ENCODE peak calls at places on chromosomes 3 and 15, in seven cellular contexts. One of them, this sample, is unnamed.

GRCh38 chr15:42371125-42371524 is 11.8 kb downstream of the CAPN3 start:
- DNase-seq in GM12865: no peak
- DNase-seq in AG09309: no peak
- DNase-seq in epithelial cell of esophagus: no peak
- DNase-seq in thoracic aorta: no peak
- DNase-seq in mucosa of descending colon: no peak
- DNase-seq in fibroblast of lung: no peak
- DNase-seq in this sample: no peak

GRCh38 chr3:107927361-107928083 is 163.3 kb downstream of the CD47 start:
- DNase-seq in thoracic aorta: no peak
- DNase-seq in GM12865: peak
- DNase-seq in epithelial cell of esophagus: peak
- DNase-seq in fibroblast of lung: peak
- DNase-seq in mucosa of descending colon: peak
- DNase-seq in AG09309: peak
- DNase-seq in this sample: peak

GRCh38 chr15:90931737-90932659 is at the start of gene HDDC3:
- DNase-seq in AG09309: no peak
- DNase-seq in fibroblast of lung: peak
- DNase-seq in thoracic aorta: peak
- DNase-seq in GM12865: peak
- DNase-seq in mucosa of descending colon: peak
- DNase-seq in epithelial cell of esophagus: peak
- DNase-seq in this sample: peak

GRCh38 chr15:96326551-96327154 is 3.8 kb upstream of the NR2F2 start:
- DNase-seq in mucosa of descending colon: peak
- DNase-seq in AG09309: peak
- DNase-seq in thoracic aorta: no peak
- DNase-seq in epithelial cell of esophagus: peak
- DNase-seq in fibroblast of lung: peak
- DNase-seq in GM12865: no peak
- DNase-seq in this sample: peak

GRCh38 chr3:37779289-37780152 is 82.2 kb upstream of the CTDSPL start:
- DNase-seq in thoracic aorta: no peak
- DNase-seq in AG09309: peak
- DNase-seq in fibroblast of lung: peak
- DNase-seq in GM12865: peak
- DNase-seq in epithelial cell of esophagus: peak
- DNase-seq in mucosa of descending colon: no peak
- DNase-seq in this sample: no peak

GRCh38 chr3:167450195-167450594 is 23.6 kb downstream of the SERPINI2 start:
- DNase-seq in GM12865: peak
- DNase-seq in thoracic aorta: no peak
- DNase-seq in epithelial cell of esophagus: no peak
- DNase-seq in mucosa of descending colon: no peak
- DNase-seq in fibroblast of lung: no peak
- DNase-seq in AG09309: no peak
- DNase-seq in this sample: no peak

GRCh38 chr3:49841126-49841525 is 15.2 kb downstream of the TRAIP start:
- DNase-seq in mucosa of descending colon: no peak
- DNase-seq in GM12865: peak
- DNase-seq in thoracic aorta: no peak
- DNase-seq in fibroblast of lung: no peak
- DNase-seq in epithelial cell of esophagus: peak
- DNase-seq in AG09309: no peak
- DNase-seq in this sample: no peak

GRCh38 chr15:58329781-58330467 is 101.9 kb upstream of the LIPC start:
- DNase-seq in epithelial cell of esophagus: peak
- DNase-seq in fibroblast of lung: no peak
- DNase-seq in AG09309: no peak
- DNase-seq in mucosa of descending colon: peak
- DNase-seq in thoracic aorta: no peak
- DNase-seq in GM12865: no peak
- DNase-seq in this sample: peak

GRCh38 chr3:69542265-69543079 is 156.6 kb upstream of the FRMD4B start:
- DNase-seq in epithelial cell of esophagus: peak
- DNase-seq in GM12865: no peak
- DNase-seq in mucosa of descending colon: peak
- DNase-seq in thoracic aorta: no peak
- DNase-seq in fibroblast of lung: peak
- DNase-seq in AG09309: no peak
- DNase-seq in this sample: no peak

GRCh38 chr15:31591908-31592307 is 265.3 kb downstream of the KLF13 start:
- DNase-seq in fibroblast of lung: no peak
- DNase-seq in epithelial cell of esophagus: peak
- DNase-seq in AG09309: no peak
- DNase-seq in thoracic aorta: no peak
- DNase-seq in GM12865: no peak
- DNase-seq in mucosa of descending colon: no peak
- DNase-seq in this sample: no peak

GRCh38 chr3:114672692-114673447 is 379.0 kb downstream of the TIGIT start:
- DNase-seq in GM12865: no peak
- DNase-seq in mucosa of descending colon: no peak
- DNase-seq in fibroblast of lung: no peak
- DNase-seq in epithelial cell of esophagus: no peak
- DNase-seq in thoracic aorta: no peak
- DNase-seq in AG09309: no peak
- DNase-seq in this sample: no peak

GRCh38 chr15:65329991-65330735 is 25.7 kb downstream of the RNU5B-1 start:
- DNase-seq in AG09309: no peak
- DNase-seq in epithelial cell of esophagus: no peak
- DNase-seq in thoracic aorta: no peak
- DNase-seq in GM12865: no peak
- DNase-seq in fibroblast of lung: no peak
- DNase-seq in mucosa of descending colon: no peak
- DNase-seq in this sample: no peak

GRCh38 chr3:54283470-54283869 is 161.1 kb downstream of the CACNA2D3 start:
- DNase-seq in AG09309: no peak
- DNase-seq in fibroblast of lung: no peak
- DNase-seq in thoracic aorta: no peak
- DNase-seq in mucosa of descending colon: no peak
- DNase-seq in epithelial cell of esophagus: no peak
- DNase-seq in GM12865: no peak
- DNase-seq in this sample: no peak

GRCh38 chr15:64730151-64730550 is 45.2 kb downstream of the RBPMS2 start:
- DNase-seq in thoracic aorta: no peak
- DNase-seq in AG09309: no peak
- DNase-seq in fibroblast of lung: no peak
- DNase-seq in mucosa of descending colon: no peak
- DNase-seq in GM12865: no peak
- DNase-seq in epithelial cell of esophagus: no peak
- DNase-seq in this sample: no peak

GRCh38 chr3:196055683-196056270 is 26.1 kb downstream of the TFRC start:
- DNase-seq in thoracic aorta: no peak
- DNase-seq in epithelial cell of esophagus: peak
- DNase-seq in GM12865: no peak
- DNase-seq in mucosa of descending colon: no peak
- DNase-seq in AG09309: no peak
- DNase-seq in fibroblast of lung: no peak
- DNase-seq in this sample: no peak

GRCh38 chr3:30672959-30673358 is 66.6 kb downstream of the TGFBR2 start:
- DNase-seq in fibroblast of lung: peak
- DNase-seq in mucosa of descending colon: no peak
- DNase-seq in thoracic aorta: no peak
- DNase-seq in GM12865: no peak
- DNase-seq in AG09309: no peak
- DNase-seq in epithelial cell of esophagus: no peak
- DNase-seq in this sample: no peak

GRCh38 chr15:99253381-99254090 is 2.3 kb downstream of the LRRC28 start:
- DNase-seq in mucosa of descending colon: no peak
- DNase-seq in GM12865: no peak
- DNase-seq in epithelial cell of esophagus: no peak
- DNase-seq in fibroblast of lung: peak
- DNase-seq in AG09309: peak
- DNase-seq in thoracic aorta: no peak
- DNase-seq in this sample: no peak

GRCh38 chr3:151146071-151146730 is 56.8 kb downstream of the GPR171 start:
- DNase-seq in AG09309: no peak
- DNase-seq in epithelial cell of esophagus: peak
- DNase-seq in mucosa of descending colon: peak
- DNase-seq in GM12865: peak
- DNase-seq in fibroblast of lung: peak
- DNase-seq in thoracic aorta: peak
- DNase-seq in this sample: peak

GRCh38 chr3:151145713-151146070 is 57.3 kb downstream of the GPR171 start:
- DNase-seq in fibroblast of lung: no peak
- DNase-seq in AG09309: no peak
- DNase-seq in thoracic aorta: no peak
- DNase-seq in mucosa of descending colon: no peak
- DNase-seq in GM12865: no peak
- DNase-seq in epithelial cell of esophagus: no peak
- DNase-seq in this sample: no peak

GRCh38 chr3:151147299-151147698 is 55.7 kb downstream of the GPR171 start:
- DNase-seq in thoracic aorta: no peak
- DNase-seq in mucosa of descending colon: no peak
- DNase-seq in GM12865: peak
- DNase-seq in fibroblast of lung: no peak
- DNase-seq in AG09309: no peak
- DNase-seq in epithelial cell of esophagus: no peak
- DNase-seq in this sample: no peak

GRCh38 chr3:151146731-151147091 is 56.3 kb downstream of the GPR171 start:
- DNase-seq in GM12865: no peak
- DNase-seq in thoracic aorta: no peak
- DNase-seq in AG09309: no peak
- DNase-seq in epithelial cell of esophagus: no peak
- DNase-seq in fibroblast of lung: no peak
- DNase-seq in mucosa of descending colon: no peak
- DNase-seq in this sample: no peak

GRCh38 chr3:151144756-151145155 is 58.3 kb downstream of the GPR171 start:
- DNase-seq in AG09309: no peak
- DNase-seq in thoracic aorta: no peak
- DNase-seq in GM12865: no peak
- DNase-seq in fibroblast of lung: no peak
- DNase-seq in epithelial cell of esophagus: no peak
- DNase-seq in mucosa of descending colon: no peak
- DNase-seq in this sample: no peak
- TF ChIP-seq CTCF in AG09309: no peak
- TF ChIP-seq CTCF in thoracic aorta: no peak
- TF ChIP-seq CTCF in GM12865: no peak
- TF ChIP-seq CTCF in fibroblast of lung: no peak
- TF ChIP-seq CTCF in epithelial cell of esophagus: no peak
- TF ChIP-seq CTCF in mucosa of descending colon: no peak
- TF ChIP-seq CTCF in this sample: no peak

DNA sequence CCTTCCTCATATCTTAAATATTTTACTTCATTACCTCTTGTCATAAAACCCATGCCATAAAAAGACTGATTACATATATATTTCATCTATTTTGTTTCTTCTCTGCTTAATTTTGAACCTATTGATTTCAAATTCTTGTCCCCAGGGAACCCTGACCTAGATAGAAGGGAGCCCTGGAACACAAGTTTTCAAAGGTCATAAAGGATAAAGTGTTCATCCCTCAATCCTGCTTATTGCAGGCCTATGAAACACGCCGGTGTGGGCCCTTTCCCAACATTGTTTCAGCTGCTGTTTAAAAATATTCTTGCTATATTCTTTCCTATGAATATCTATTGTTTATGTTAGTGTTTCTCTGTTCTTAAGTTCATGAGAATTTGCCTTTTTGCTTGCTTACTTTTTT is 1389.5 kb upstream of the GBE1 start:
- DNase-seq in fibroblast of lung: no peak
- DNase-seq in AG09309: no peak
- DNase-seq in GM12865: no peak
- DNase-seq in thoracic aorta: no peak
- DNase-seq in epithelial cell of esophagus: no peak
- DNase-seq in mucosa of descending colon: no peak
- DNase-seq in this sample: no peak
- H3K4me3 ChIP-seq in fibroblast of lung: no peak
- H3K4me3 ChIP-seq in AG09309: no peak
- H3K4me3 ChIP-seq in GM12865: no peak
- H3K4me3 ChIP-seq in thoracic aorta: no peak
- H3K4me3 ChIP-seq in epithelial cell of esophagus: no peak
- H3K4me3 ChIP-seq in mucosa of descending colon: no peak
- H3K4me3 ChIP-seq in this sample: no peak

DNA sequence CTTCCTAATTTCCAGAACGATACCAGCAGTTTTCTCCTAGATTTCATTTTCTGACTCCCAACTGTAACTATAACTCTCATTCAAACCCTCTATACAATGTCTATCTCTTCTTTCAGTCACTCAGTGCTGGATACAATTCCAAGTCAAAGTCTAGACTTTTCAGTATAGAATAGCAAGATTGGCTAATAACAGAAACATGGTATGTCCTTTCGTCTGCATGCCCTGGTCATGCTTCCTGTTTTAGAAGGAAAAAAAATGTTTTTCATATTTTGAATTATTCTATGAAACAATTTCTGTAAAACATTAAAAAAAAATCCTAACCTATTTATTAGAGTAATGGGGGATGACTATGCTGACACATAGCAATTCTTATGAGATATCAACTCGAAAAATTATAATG is 180.0 kb downstream of the KCNAB1 start:
- DNase-seq in thoracic aorta: no peak
- DNase-seq in fibroblast of lung: no peak
- DNase-seq in AG09309: no peak
- DNase-seq in mucosa of descending colon: no peak
- DNase-seq in GM12865: no peak
- DNase-seq in epithelial cell of esophagus: no peak
- DNase-seq in this sample: no peak
- TF ChIP-seq CTCF in thoracic aorta: no peak
- TF ChIP-seq CTCF in fibroblast of lung: no peak
- TF ChIP-seq CTCF in AG09309: no peak
- TF ChIP-seq CTCF in mucosa of descending colon: no peak
- TF ChIP-seq CTCF in GM12865: no peak
- TF ChIP-seq CTCF in epithelial cell of esophagus: no peak
- TF ChIP-seq CTCF in this sample: no peak

GRCh38 chr15:34336947-34337556 is 529 bp downstream of the SLC12A6 start:
- DNase-seq in GM12865: peak
- DNase-seq in epithelial cell of esophagus: no peak
- DNase-seq in thoracic aorta: no peak
- DNase-seq in AG09309: no peak
- DNase-seq in fibroblast of lung: no peak
- DNase-seq in mucosa of descending colon: no peak
- DNase-seq in this sample: no peak

GRCh38 chr15:34336333-34336732 is 1.2 kb downstream of the SLC12A6 start:
- DNase-seq in epithelial cell of esophagus: no peak
- DNase-seq in fibroblast of lung: no peak
- DNase-seq in AG09309: no peak
- DNase-seq in thoracic aorta: no peak
- DNase-seq in mucosa of descending colon: no peak
- DNase-seq in GM12865: peak
- DNase-seq in this sample: no peak

GRCh38 chr15:34331809-34332208 is 5.8 kb downstream of the SLC12A6 start:
- DNase-seq in fibroblast of lung: peak
- DNase-seq in epithelial cell of esophagus: no peak
- DNase-seq in mucosa of descending colon: no peak
- DNase-seq in GM12865: peak
- DNase-seq in thoracic aorta: no peak
- DNase-seq in AG09309: no peak
- DNase-seq in this sample: no peak

GRCh38 chr15:34335176-34335575 is 2.4 kb downstream of the SLC12A6 start:
- DNase-seq in GM12865: peak
- DNase-seq in thoracic aorta: no peak
- DNase-seq in AG09309: no peak
- DNase-seq in mucosa of descending colon: no peak
- DNase-seq in epithelial cell of esophagus: peak
- DNase-seq in fibroblast of lung: no peak
- DNase-seq in this sample: no peak

DNA sequence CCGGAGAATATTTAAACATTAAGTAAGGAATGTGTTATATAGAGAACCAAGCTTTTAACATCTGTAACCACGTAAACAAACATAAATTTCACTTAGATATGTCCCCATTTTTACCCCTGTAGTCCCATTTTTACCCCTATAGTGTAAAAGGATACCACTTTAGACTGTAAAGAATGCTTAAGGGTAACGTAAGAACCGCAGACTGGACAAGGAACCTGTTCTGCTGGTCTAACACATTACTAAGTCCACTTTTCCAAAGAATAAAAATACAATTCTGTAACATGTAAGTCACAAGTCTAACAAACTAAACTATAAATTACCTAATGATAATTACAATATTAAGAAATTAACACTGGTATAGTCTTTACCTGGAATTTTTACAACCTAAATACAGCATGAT is 2.9 kb downstream of the SLC12A6 start:
- DNase-seq in epithelial cell of esophagus: peak
- DNase-seq in thoracic aorta: no peak
- DNase-seq in GM12865: no peak
- DNase-seq in fibroblast of lung: no peak
- DNase-seq in mucosa of descending colon: no peak
- DNase-seq in AG09309: no peak
- DNase-seq in this sample: no peak
- H3K4me3 ChIP-seq in epithelial cell of esophagus: no peak
- H3K4me3 ChIP-seq in thoracic aorta: peak
- H3K4me3 ChIP-seq in GM12865: peak
- H3K4me3 ChIP-seq in fibroblast of lung: peak
- H3K4me3 ChIP-seq in mucosa of descending colon: no peak
- H3K4me3 ChIP-seq in AG09309: peak
- H3K4me3 ChIP-seq in this sample: no peak

This sample was measured in breast epithelium.